ENCODE peak calls at places on chromosomes 1 and 21, in nine cellular contexts. One of them, this sample, is unnamed.
A peak's percentile ranks its signal among the peaks of the same experiment; 100 is the strongest.

GRCh38 chr1:89946532-89946931 is 48.4 kb upstream of the ZNF326 start:
- DNase-seq in HT1080: no peak
- DNase-seq in fibroblast of the conjunctiva: no peak
- DNase-seq in HFFc6: no peak
- DNase-seq in activated effector memory CD4-positive, alpha-beta T cell treated with anti-CD3 and anti-CD28 coated beads, Interleukin-2, amount 50 U/mL, for 16 hours: no peak
- DNase-seq in mucosa of descending colon: no peak
- DNase-seq in lower lobe of right lung: no peak
- DNase-seq in globus pallidus: no peak
- DNase-seq in T-cell: no peak
- DNase-seq in this sample: no peak

GRCh38 chr1:94105957-94106529 is 14.9 kb downstream of the ABCA4 start:
- DNase-seq in globus pallidus: peak; percentile 29
- DNase-seq in mucosa of descending colon: no peak
- DNase-seq in HT1080: peak; percentile 73
- DNase-seq in activated effector memory CD4-positive, alpha-beta T cell treated with anti-CD3 and anti-CD28 coated beads, Interleukin-2, amount 50 U/mL, for 16 hours: no peak
- DNase-seq in lower lobe of right lung: no peak
- DNase-seq in fibroblast of the conjunctiva: no peak
- DNase-seq in HFFc6: no peak
- DNase-seq in T-cell: no peak
- DNase-seq in this sample: no peak

GRCh38 chr1:232880354-232880753 is 70.1 kb upstream of the NTPCR start:
- DNase-seq in fibroblast of the conjunctiva: peak; percentile 16
- DNase-seq in T-cell: no peak
- DNase-seq in activated effector memory CD4-positive, alpha-beta T cell treated with anti-CD3 and anti-CD28 coated beads, Interleukin-2, amount 50 U/mL, for 16 hours: no peak
- DNase-seq in mucosa of descending colon: peak; percentile 74
- DNase-seq in lower lobe of right lung: no peak
- DNase-seq in HFFc6: no peak
- DNase-seq in globus pallidus: peak; percentile 69
- DNase-seq in HT1080: peak; percentile 31
- DNase-seq in this sample: no peak

GRCh38 chr1:45802343-45803298 is 791 bp upstream of the MAST2 start:
- DNase-seq in lower lobe of right lung: peak; percentile 79
- DNase-seq in HFFc6: peak; percentile 98
- DNase-seq in T-cell: no peak
- DNase-seq in HT1080: peak; percentile 96
- DNase-seq in globus pallidus: peak; percentile 35
- DNase-seq in activated effector memory CD4-positive, alpha-beta T cell treated with anti-CD3 and anti-CD28 coated beads, Interleukin-2, amount 50 U/mL, for 16 hours: no peak
- DNase-seq in fibroblast of the conjunctiva: peak; percentile 97
- DNase-seq in mucosa of descending colon: peak; percentile 58
- DNase-seq in this sample: peak; percentile 87

GRCh38 chr1:2446394-2446793 is 29.7 kb upstream of the PLCH2 start:
- DNase-seq in HFFc6: no peak
- DNase-seq in T-cell: no peak
- DNase-seq in mucosa of descending colon: no peak
- DNase-seq in HT1080: no peak
- DNase-seq in fibroblast of the conjunctiva: no peak
- DNase-seq in activated effector memory CD4-positive, alpha-beta T cell treated with anti-CD3 and anti-CD28 coated beads, Interleukin-2, amount 50 U/mL, for 16 hours: no peak
- DNase-seq in globus pallidus: peak; percentile 84
- DNase-seq in lower lobe of right lung: no peak
- DNase-seq in this sample: no peak

GRCh38 chr21:16569679-16570078 is 839.9 kb downstream of the USP25 start:
- DNase-seq in lower lobe of right lung: no peak
- DNase-seq in globus pallidus: no peak
- DNase-seq in HFFc6: peak; percentile 34
- DNase-seq in mucosa of descending colon: no peak
- DNase-seq in HT1080: no peak
- DNase-seq in fibroblast of the conjunctiva: no peak
- DNase-seq in activated effector memory CD4-positive, alpha-beta T cell treated with anti-CD3 and anti-CD28 coated beads, Interleukin-2, amount 50 U/mL, for 16 hours: no peak
- DNase-seq in T-cell: no peak
- DNase-seq in this sample: no peak

GRCh38 chr1:232704694-232705680 is 75.1 kb upstream of the SIPA1L2 start:
- DNase-seq in lower lobe of right lung: no peak
- DNase-seq in HT1080: peak; percentile 77
- DNase-seq in mucosa of descending colon: peak; percentile 51
- DNase-seq in T-cell: no peak
- DNase-seq in fibroblast of the conjunctiva: peak; percentile 54
- DNase-seq in globus pallidus: peak; percentile 80
- DNase-seq in activated effector memory CD4-positive, alpha-beta T cell treated with anti-CD3 and anti-CD28 coated beads, Interleukin-2, amount 50 U/mL, for 16 hours: no peak
- DNase-seq in HFFc6: peak; percentile 35
- DNase-seq in this sample: peak; percentile 69

GRCh38 chr1:58799080-58799479 is 15.2 kb upstream of the JUN start:
- DNase-seq in HT1080: no peak
- DNase-seq in HFFc6: no peak
- DNase-seq in T-cell: no peak
- DNase-seq in globus pallidus: no peak
- DNase-seq in activated effector memory CD4-positive, alpha-beta T cell treated with anti-CD3 and anti-CD28 coated beads, Interleukin-2, amount 50 U/mL, for 16 hours: no peak
- DNase-seq in lower lobe of right lung: no peak
- DNase-seq in mucosa of descending colon: no peak
- DNase-seq in fibroblast of the conjunctiva: no peak
- DNase-seq in this sample: no peak

GRCh38 chr1:19840228-19840627 is 25.1 kb upstream of the RNF186 start:
- DNase-seq in T-cell: no peak
- DNase-seq in fibroblast of the conjunctiva: no peak
- DNase-seq in mucosa of descending colon: no peak
- DNase-seq in lower lobe of right lung: no peak
- DNase-seq in globus pallidus: no peak
- DNase-seq in HT1080: no peak
- DNase-seq in HFFc6: no peak
- DNase-seq in activated effector memory CD4-positive, alpha-beta T cell treated with anti-CD3 and anti-CD28 coated beads, Interleukin-2, amount 50 U/mL, for 16 hours: no peak
- DNase-seq in this sample: no peak

GRCh38 chr1:39001516-39002389 is 10.7 kb downstream of the AKIRIN1 start:
- DNase-seq in HT1080: no peak
- DNase-seq in T-cell: no peak
- DNase-seq in mucosa of descending colon: no peak
- DNase-seq in HFFc6: no peak
- DNase-seq in fibroblast of the conjunctiva: no peak
- DNase-seq in lower lobe of right lung: no peak
- DNase-seq in globus pallidus: no peak
- DNase-seq in activated effector memory CD4-positive, alpha-beta T cell treated with anti-CD3 and anti-CD28 coated beads, Interleukin-2, amount 50 U/mL, for 16 hours: no peak
- DNase-seq in this sample: no peak

GRCh38 chr1:47378147-47378546 is 37.9 kb upstream of the FOXE3 start:
- DNase-seq in mucosa of descending colon: no peak
- DNase-seq in fibroblast of the conjunctiva: no peak
- DNase-seq in HT1080: no peak
- DNase-seq in lower lobe of right lung: no peak
- DNase-seq in globus pallidus: no peak
- DNase-seq in T-cell: no peak
- DNase-seq in activated effector memory CD4-positive, alpha-beta T cell treated with anti-CD3 and anti-CD28 coated beads, Interleukin-2, amount 50 U/mL, for 16 hours: no peak
- DNase-seq in HFFc6: no peak
- DNase-seq in this sample: no peak

GRCh38 chr1:39787468-39787867 is 1.2 kb downstream of the BMP8B start:
- DNase-seq in mucosa of descending colon: no peak
- DNase-seq in HFFc6: no peak
- DNase-seq in HT1080: no peak
- DNase-seq in globus pallidus: no peak
- DNase-seq in fibroblast of the conjunctiva: no peak
- DNase-seq in activated effector memory CD4-positive, alpha-beta T cell treated with anti-CD3 and anti-CD28 coated beads, Interleukin-2, amount 50 U/mL, for 16 hours: no peak
- DNase-seq in T-cell: no peak
- DNase-seq in lower lobe of right lung: peak; percentile 32
- DNase-seq in this sample: no peak

GRCh38 chr1:86914998-86915736 is 732 bp downstream of the HS2ST1 start:
- DNase-seq in lower lobe of right lung: peak; percentile 67
- DNase-seq in fibroblast of the conjunctiva: peak; percentile 29
- DNase-seq in HT1080: peak; percentile 60
- DNase-seq in mucosa of descending colon: peak; percentile 68
- DNase-seq in T-cell: peak; percentile 24
- DNase-seq in activated effector memory CD4-positive, alpha-beta T cell treated with anti-CD3 and anti-CD28 coated beads, Interleukin-2, amount 50 U/mL, for 16 hours: peak; percentile 81
- DNase-seq in HFFc6: peak; percentile 41
- DNase-seq in globus pallidus: peak; percentile 71
- DNase-seq in this sample: no peak

GRCh38 chr1:205053296-205053695 is 10.3 kb downstream of the CNTN2 start:
- DNase-seq in activated effector memory CD4-positive, alpha-beta T cell treated with anti-CD3 and anti-CD28 coated beads, Interleukin-2, amount 50 U/mL, for 16 hours: no peak
- DNase-seq in lower lobe of right lung: no peak
- DNase-seq in globus pallidus: no peak
- DNase-seq in fibroblast of the conjunctiva: no peak
- DNase-seq in T-cell: no peak
- DNase-seq in HT1080: no peak
- DNase-seq in HFFc6: no peak
- DNase-seq in mucosa of descending colon: no peak
- DNase-seq in this sample: no peak

GRCh38 chr1:18530567-18531502 is 50.1 kb downstream of the KLHDC7A start:
- DNase-seq in mucosa of descending colon: peak; percentile 67
- DNase-seq in HFFc6: no peak
- DNase-seq in HT1080: peak; percentile 37
- DNase-seq in fibroblast of the conjunctiva: no peak
- DNase-seq in activated effector memory CD4-positive, alpha-beta T cell treated with anti-CD3 and anti-CD28 coated beads, Interleukin-2, amount 50 U/mL, for 16 hours: no peak
- DNase-seq in lower lobe of right lung: no peak
- DNase-seq in T-cell: no peak
- DNase-seq in globus pallidus: no peak
- DNase-seq in this sample: no peak

GRCh38 chr1:30379684-30380624 is 343.4 kb downstream of the MATN1 start:
- DNase-seq in HT1080: peak; percentile 55
- DNase-seq in mucosa of descending colon: peak; percentile 82
- DNase-seq in fibroblast of the conjunctiva: peak; percentile 56
- DNase-seq in HFFc6: peak; percentile 71
- DNase-seq in T-cell: no peak
- DNase-seq in globus pallidus: peak; percentile 71
- DNase-seq in lower lobe of right lung: no peak
- DNase-seq in activated effector memory CD4-positive, alpha-beta T cell treated with anti-CD3 and anti-CD28 coated beads, Interleukin-2, amount 50 U/mL, for 16 hours: peak; percentile 64
- DNase-seq in this sample: peak; percentile 76

GRCh38 chr1:147651466-147651865 is 18.9 kb downstream of the ACP6 start:
- DNase-seq in T-cell: no peak
- DNase-seq in HT1080: no peak
- DNase-seq in activated effector memory CD4-positive, alpha-beta T cell treated with anti-CD3 and anti-CD28 coated beads, Interleukin-2, amount 50 U/mL, for 16 hours: no peak
- DNase-seq in mucosa of descending colon: no peak
- DNase-seq in fibroblast of the conjunctiva: no peak
- DNase-seq in globus pallidus: no peak
- DNase-seq in HFFc6: no peak
- DNase-seq in lower lobe of right lung: no peak
- DNase-seq in this sample: no peak

GRCh38 chr1:212203611-212204010 is 81.6 kb upstream of the PPP2R5A start:
- DNase-seq in HT1080: no peak
- DNase-seq in activated effector memory CD4-positive, alpha-beta T cell treated with anti-CD3 and anti-CD28 coated beads, Interleukin-2, amount 50 U/mL, for 16 hours: no peak
- DNase-seq in lower lobe of right lung: no peak
- DNase-seq in fibroblast of the conjunctiva: no peak
- DNase-seq in globus pallidus: peak; percentile 43
- DNase-seq in T-cell: no peak
- DNase-seq in mucosa of descending colon: no peak
- DNase-seq in HFFc6: no peak
- DNase-seq in this sample: no peak

GRCh38 chr1:69553726-69554125 is 14.0 kb upstream of the LRRC7 start:
- DNase-seq in T-cell: no peak
- DNase-seq in HFFc6: no peak
- DNase-seq in mucosa of descending colon: no peak
- DNase-seq in activated effector memory CD4-positive, alpha-beta T cell treated with anti-CD3 and anti-CD28 coated beads, Interleukin-2, amount 50 U/mL, for 16 hours: no peak
- DNase-seq in fibroblast of the conjunctiva: no peak
- DNase-seq in HT1080: no peak
- DNase-seq in globus pallidus: no peak
- DNase-seq in lower lobe of right lung: no peak
- DNase-seq in this sample: no peak

GRCh38 chr1:22114083-22115012 is 28.5 kb downstream of the WNT4 start:
- DNase-seq in lower lobe of right lung: no peak
- DNase-seq in HFFc6: peak; percentile 36
- DNase-seq in T-cell: no peak
- DNase-seq in mucosa of descending colon: peak; percentile 13
- DNase-seq in activated effector memory CD4-positive, alpha-beta T cell treated with anti-CD3 and anti-CD28 coated beads, Interleukin-2, amount 50 U/mL, for 16 hours: no peak
- DNase-seq in globus pallidus: no peak
- DNase-seq in HT1080: no peak
- DNase-seq in fibroblast of the conjunctiva: peak; percentile 53
- DNase-seq in this sample: no peak

GRCh38 chr1:53586765-53587164 is 127.6 kb downstream of the DMRTB1 start:
- DNase-seq in HT1080: no peak
- DNase-seq in HFFc6: no peak
- DNase-seq in globus pallidus: no peak
- DNase-seq in lower lobe of right lung: no peak
- DNase-seq in mucosa of descending colon: no peak
- DNase-seq in fibroblast of the conjunctiva: no peak
- DNase-seq in T-cell: no peak
- DNase-seq in activated effector memory CD4-positive, alpha-beta T cell treated with anti-CD3 and anti-CD28 coated beads, Interleukin-2, amount 50 U/mL, for 16 hours: peak; percentile 51
- DNase-seq in this sample: no peak

GRCh38 chr1:22412932-22413727 is 38.5 kb upstream of the ZBTB40 start:
- DNase-seq in globus pallidus: no peak
- DNase-seq in activated effector memory CD4-positive, alpha-beta T cell treated with anti-CD3 and anti-CD28 coated beads, Interleukin-2, amount 50 U/mL, for 16 hours: no peak
- DNase-seq in fibroblast of the conjunctiva: no peak
- DNase-seq in T-cell: no peak
- DNase-seq in lower lobe of right lung: no peak
- DNase-seq in HFFc6: peak; percentile 28
- DNase-seq in HT1080: no peak
- DNase-seq in mucosa of descending colon: no peak
- DNase-seq in this sample: no peak

GRCh38 chr1:176791911-176792310 is 328.9 kb downstream of the PAPPA2 start:
- DNase-seq in fibroblast of the conjunctiva: no peak
- DNase-seq in globus pallidus: no peak
- DNase-seq in HFFc6: no peak
- DNase-seq in mucosa of descending colon: no peak
- DNase-seq in HT1080: peak; percentile 24
- DNase-seq in lower lobe of right lung: no peak
- DNase-seq in activated effector memory CD4-positive, alpha-beta T cell treated with anti-CD3 and anti-CD28 coated beads, Interleukin-2, amount 50 U/mL, for 16 hours: no peak
- DNase-seq in T-cell: no peak
- DNase-seq in this sample: no peak

GRCh38 chr1:67171978-67172377 is 5.7 kb downstream of the IL23R start:
- DNase-seq in HFFc6: no peak
- DNase-seq in globus pallidus: no peak
- DNase-seq in mucosa of descending colon: no peak
- DNase-seq in fibroblast of the conjunctiva: no peak
- DNase-seq in T-cell: no peak
- DNase-seq in lower lobe of right lung: no peak
- DNase-seq in activated effector memory CD4-positive, alpha-beta T cell treated with anti-CD3 and anti-CD28 coated beads, Interleukin-2, amount 50 U/mL, for 16 hours: no peak
- DNase-seq in HT1080: peak; percentile 12
- DNase-seq in this sample: no peak